ENCODE peak calls at places on chromosomes 11 and 22, in six cellular contexts. H, J, P, A, M and T are unnamed samples.

GRCh38 chr11:3092603-3093141 is 35.4 kb upstream of the CARS1 start:
- DNase-seq in H (no peak), A (no peak), J (no peak), P (peak; percentile 21), M (peak; percentile 47), T (no peak)

GRCh38 chr22:20494978-20495860 is at the start of gene KLHL22:
- DNase-seq in M (peak; percentile 66), A (no peak), H (peak; percentile 44), P (peak; percentile 40), J (peak; percentile 3), T (no peak)

GRCh38 chr22:37932401-37932800 is 21.0 kb downstream of the C22orf23 start:
- DNase-seq in M (no peak), P (no peak), J (no peak), A (no peak), H (no peak), T (no peak)

GRCh38 chr11:106242723-106243405 is 165.4 kb downstream of the AASDHPPT start:
- DNase-seq in J (no peak), A (no peak), M (no peak), H (no peak), P (no peak), T (no peak)

GRCh38 chr11:2912498-2912897 is 16.7 kb downstream of the PHLDA2 start:
- DNase-seq in M (no peak), J (no peak), P (peak; percentile 96), H (peak; percentile 95), A (no peak), T (peak; percentile 94)

GRCh38 chr22:17159504-17159951 is 451 bp upstream of the HDHD5 start:
- DNase-seq in M (no peak), H (peak; percentile 62), J (no peak), A (peak; percentile 60), P (peak; percentile 62), T (peak; percentile 71)

GRCh38 chr22:41816241-41816640 is 15.8 kb downstream of the CCDC134 start:
- DNase-seq in A (no peak), H (no peak), J (no peak), M (no peak), P (no peak), T (no peak)

GRCh38 chr11:107563702-107564101 is 1.8 kb downstream of the ALKBH8 start:
- DNase-seq in M (no peak), J (no peak), H (peak; percentile 16), P (no peak), A (no peak), T (peak; percentile 47)

GRCh38 chr22:47361247-47361646 is 598.8 kb downstream of the TBC1D22A start:
- DNase-seq in A (no peak), J (no peak), M (no peak), H (no peak), P (no peak), T (no peak)

GRCh38 chr22:42645341-42645937 is 3.8 kb downstream of the CYB5R3 start:
- DNase-seq in M (peak; percentile 65), J (no peak), A (peak; percentile 65), P (peak; percentile 44), H (no peak), T (peak; percentile 41)

GRCh38 chr11:101844608-101845007 is 70.2 kb upstream of the CEP126 start:
- DNase-seq in M (no peak), H (no peak), J (no peak), A (no peak), P (no peak), T (no peak)

GRCh38 chr11:14193644-14194043 is 165.3 kb downstream of the RRAS2 start:
- DNase-seq in P (no peak), M (no peak), J (no peak), H (no peak), A (no peak), T (no peak)

GRCh38 chr11:37264783-37265182 is 666.7 kb upstream of the RAG2 start:
- DNase-seq in P (no peak), A (no peak), J (no peak), H (no peak), M (no peak), T (peak; percentile 0)

GRCh38 chr11:112525270-112525669 is 264.6 kb upstream of the PLET1 start:
- DNase-seq in P (no peak), M (no peak), A (peak; percentile 73), J (no peak), H (peak; percentile 29), T (peak; percentile 82)

GRCh38 chr11:7545611-7546010 is 31.8 kb downstream of the PPFIBP2 start:
- DNase-seq in J (no peak), M (no peak), A (no peak), H (no peak), P (no peak), T (no peak)

GRCh38 chr22:30033137-30033536 is 47.1 kb upstream of the HORMAD2 start:
- DNase-seq in J (no peak), M (no peak), A (no peak), H (no peak), P (no peak), T (no peak)

GRCh38 chr11:113789675-113790320 is 10.2 kb downstream of the CLDN25 start:
- DNase-seq in A (no peak), P (no peak), M (no peak), H (no peak), J (no peak), T (no peak)

GRCh38 chr11:71988050-71988449 is 10.7 kb upstream of the IL18BP start:
- DNase-seq in A (no peak), H (no peak), M (no peak), P (no peak), J (no peak), T (no peak)

GRCh38 chr11:26557666-26558065 is 14.4 kb downstream of the MUC15 start:
- DNase-seq in A (no peak), H (no peak), M (no peak), J (no peak), P (no peak), T (no peak)

GRCh38 chr11:70334351-70334995 is 63.9 kb upstream of the CTTN start:
- DNase-seq in P (no peak), A (no peak), H (no peak), J (no peak), M (no peak), T (no peak)

GRCh38 chr22:46934746-46935491 is 172.5 kb downstream of the TBC1D22A start:
- DNase-seq in A (peak; percentile 58), P (no peak), M (no peak), H (peak; percentile 30), J (no peak), T (peak; percentile 97)

GRCh38 chr22:30245181-30245984 is 1.2 kb downstream of the LIF start:
- DNase-seq in A (no peak), J (no peak), P (no peak), H (peak; percentile 56), M (no peak), T (no peak)

GRCh38 chr11:115924744-115925567 is 420.7 kb upstream of the CADM1 start:
- DNase-seq in M (no peak), H (no peak), A (no peak), J (no peak), P (no peak), T (peak; percentile 49)

GRCh38 chr11:69374110-69374981 is 80.4 kb downstream of the MYEOV start:
- DNase-seq in A (peak; percentile 38), M (peak; percentile 32), P (peak; percentile 22), H (peak; percentile 73), J (no peak), T (no peak)

GRCh38 chr11:86372586-86372985 is 2.1 kb upstream of the CCDC81 start:
- DNase-seq in H (no peak), M (no peak), A (no peak), J (no peak), P (no peak), T (peak; percentile 82)

GRCh38 chr11:74185695-74186094 is 14.6 kb downstream of the PPME1 start:
- DNase-seq in M (no peak), H (no peak), P (no peak), A (no peak), J (no peak), T (peak; percentile 31)

GRCh38 chr11:64703048-64703447 is 19.9 kb downstream of the NRXN2 start:
- DNase-seq in P (no peak), A (no peak), H (no peak), J (no peak), M (no peak), T (no peak)

GRCh38 chr11:72471005-72471898 is 36.9 kb upstream of the CLPB start:
- DNase-seq in P (peak; percentile 67), M (peak; percentile 71), H (peak; percentile 61), J (peak; percentile 34), A (peak; percentile 79), T (peak; percentile 60)

GRCh38 chr22:23404689-23405365 is 175.3 kb downstream of the IGLL1 start:
- DNase-seq in A (no peak), J (no peak), P (peak; percentile 42), M (no peak), H (no peak), T (no peak)

GRCh38 chr11:134666273-134667174 is 254.5 kb upstream of the B3GAT1 start:
- DNase-seq in J (no peak), M (no peak), P (peak; percentile 18), H (no peak), A (peak; percentile 46), T (no peak)
- H3K27me3 ChIP-seq in J (no peaks in the 10 kb centered on the region), M (peaks cover 7% of the 10 kb centered on the region), P (peaks cover 7% of the 10 kb centered on the region), H (peaks cover 8% of the 10 kb centered on the region), A (no peaks in the 10 kb centered on the region), T (no peaks in the 10 kb centered on the region)

DNA sequence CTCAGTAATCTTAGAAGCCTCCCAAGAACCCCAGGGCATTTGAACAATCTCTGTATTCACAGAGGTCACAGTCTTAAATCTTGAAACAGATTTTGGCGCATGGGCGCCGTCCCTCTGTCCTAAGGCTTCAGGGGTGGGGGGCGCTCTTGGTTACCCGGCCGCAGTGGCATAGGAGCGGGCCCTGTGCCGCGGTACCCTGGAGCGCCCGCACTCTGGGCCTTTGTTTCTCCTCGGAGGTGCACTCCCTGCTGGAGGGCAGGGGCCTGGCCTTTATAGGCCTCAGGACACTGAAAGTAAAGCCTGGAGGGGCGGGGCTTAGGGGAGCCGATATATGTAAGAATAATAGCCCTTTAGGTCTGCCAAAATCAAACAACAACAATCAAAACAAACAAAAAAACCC is 197.3 kb upstream of the FOLH1 start:
- DNase-seq in P (no peak), J (no peak), H (no peak), A (no peak), M (peak; percentile 28), T (no peak)
- H3K4me3 ChIP-seq in P (no peak overlapping the region), J (no peak overlapping the region), H (no peak overlapping the region), A (no peak overlapping the region), M (no peak overlapping the region), T (no peak overlapping the region)

GRCh38 chr22:43800970-43801369 is 11.1 kb downstream of the EFCAB6 start:
- DNase-seq in J (no peak), H (no peak), A (no peak), M (no peak), P (no peak), T (no peak)

GRCh38 chr22:43798492-43798891 is 13.6 kb downstream of the EFCAB6 start:
- DNase-seq in A (no peak), H (no peak), P (no peak), J (no peak), M (no peak), T (no peak)

GRCh38 chr22:43802897-43803495 is 9.1 kb downstream of the EFCAB6 start:
- DNase-seq in A (no peak), P (no peak), M (no peak), J (no peak), H (no peak), T (no peak)
- H3K27me3 ChIP-seq in A (no peaks in the 10 kb centered on the region), P (no peaks in the 10 kb centered on the region), M (no peaks in the 10 kb centered on the region), J (no peaks in the 10 kb centered on the region), H (no peaks in the 10 kb centered on the region), T (no peaks in the 10 kb centered on the region)

GRCh38 chr11:10443721-10444120 is 11.3 kb upstream of the AMPD3 start:
- DNase-seq in M (no peak), A (no peak), H (no peak), P (no peak), J (no peak), T (no peak)
- H3K4me3 ChIP-seq in M (no peak overlapping the region), A (no peak overlapping the region), H (no peak overlapping the region), P (no peak overlapping the region), J (no peak overlapping the region), T (no peak overlapping the region)